ENCODE peak calls at places on chromosomes 4 and X, in eight cellular contexts. R is foreskin fibroblast, D is activated B cell treated with CpG ODN at 0.5 μM for 24 hours, V is neural crest cell, W is astrocyte of the spinal cord, I is stomach, Y is endodermal cell, E is AG09309. S is an unnamed sample.

GRCh38 chr4:63226236-63226635 is 1183.0 kb downstream of the TECRL start:
- DNase-seq in R (no peak), D (no peak), V (no peak), W (no peak), I (no peak), Y (no peak), E (no peak), S (no peak)

GRCh38 chr4:123505457-123506310 is 109.1 kb downstream of the SPRY1 start:
- DNase-seq in R (peak; percentile 63), D (peak; percentile 22), V (peak; percentile 87), W (peak; percentile 76), I (peak; percentile 62), Y (peak; percentile 98), E (no peak), S (peak; percentile 36)

GRCh38 chrX:50988649-50989048 is 78.1 kb downstream of the BMP15 start:
- DNase-seq in R (peak; percentile 24), D (no peak), V (peak; percentile 26), W (peak; percentile 20), I (no peak), Y (peak; percentile 63), E (peak; percentile 2), S (no peak)

GRCh38 chrX:140713174-140713539 is 3.6 kb downstream of the LINC00632 start:
- DNase-seq in R (no peak), D (no peak), V (no peak), W (no peak), I (no peak), Y (no peak), E (no peak), S (no peak)

GRCh38 chrX:148290041-148290440 is 210.4 kb upstream of the AFF2 start:
- DNase-seq in R (no peak), D (no peak), V (no peak), W (no peak), I (no peak), Y (no peak), E (no peak), S (no peak)

GRCh38 chr4:13483142-13484044 is 747 bp downstream of the RAB28 start:
- DNase-seq in R (peak; percentile 81), D (no peak), V (peak; percentile 4), W (peak; percentile 81), I (peak; percentile 39), Y (peak; percentile 87), E (peak; percentile 29), S (peak; percentile 33)

GRCh38 chr4:140609548-140610425 is 41.0 kb upstream of the UCP1 start:
- DNase-seq in R (peak; percentile 66), D (no peak), V (no peak), W (peak; percentile 61), I (no peak), Y (no peak), E (peak; percentile 10), S (no peak)

GRCh38 chr4:165994706-165995105 is 121.7 kb downstream of the TLL1 start:
- DNase-seq in R (peak; percentile 39), D (no peak), V (no peak), W (no peak), I (no peak), Y (no peak), E (no peak), S (no peak)

GRCh38 chrX:77548751-77549150 is 101.6 kb downstream of the FGF16 start:
- DNase-seq in R (no peak), D (no peak), V (no peak), W (no peak), I (no peak), Y (no peak), E (no peak), S (no peak)

GRCh38 chr4:186104114-186104894 is at the start of gene FAM149A:
- DNase-seq in R (no peak), D (peak; percentile 24), V (no peak), W (no peak), I (peak; percentile 89), Y (no peak), E (no peak), S (no peak)

GRCh38 chrX:37677243-37677642 is 8.3 kb upstream of the XK start:
- DNase-seq in R (no peak), D (no peak), V (no peak), W (no peak), I (no peak), Y (no peak), E (no peak), S (no peak)

GRCh38 chrX:96929036-96929435 is 45.3 kb downstream of the RPA4 start:
- DNase-seq in R (no peak), D (no peak), V (no peak), W (no peak), I (no peak), Y (no peak), E (no peak), S (no peak)

DNA sequence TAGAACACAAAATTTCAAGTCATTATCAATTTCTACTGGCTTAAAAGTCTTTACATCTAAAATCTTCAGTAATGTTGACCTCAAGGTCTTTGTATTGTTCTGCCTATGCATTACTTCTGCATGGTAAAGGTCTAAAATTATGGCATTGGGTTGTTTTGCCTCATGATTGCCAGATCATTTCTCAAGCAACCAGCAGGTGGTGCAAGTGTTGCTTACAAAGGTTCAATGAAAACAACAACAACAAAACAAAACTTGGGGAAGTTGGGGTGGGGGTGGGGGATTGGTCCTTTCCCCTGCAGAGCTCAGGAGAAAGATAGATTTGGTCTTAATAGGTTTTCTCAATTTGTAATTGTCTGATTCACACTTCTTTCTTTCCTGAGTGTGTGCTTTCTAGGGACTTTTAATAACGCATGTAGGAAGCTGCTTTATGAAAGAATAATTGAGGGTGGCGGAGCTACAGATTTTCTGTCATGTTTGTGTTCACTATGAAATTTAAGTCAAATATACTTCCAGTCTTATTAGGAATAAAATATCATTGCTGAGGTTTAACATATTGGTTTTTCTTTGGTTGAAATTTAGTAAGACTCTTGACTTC is 145.1 kb downstream of the COL4A5 start:
- DNase-seq in R (peak; percentile 5), D (no peak), V (peak; percentile 30), W (no peak), I (no peak), Y (peak; percentile 79), E (no peak), S (no peak)
- TF ChIP-seq CTCF in R (peak; percentile 8), D (no peak), V (peak; percentile 63), W (peak; percentile 22), I (no peak), Y (peak; percentile 69), E (peak; percentile 34), S (peak; percentile 50)

GRCh38 chr4:26594371-26594770 is 10.5 kb downstream of the TBC1D19 start:
- DNase-seq in R (no peak), D (no peak), V (no peak), W (no peak), I (no peak), Y (no peak), E (no peak), S (no peak)

GRCh38 chr4:26590639-26591038 is 6.8 kb downstream of the TBC1D19 start:
- DNase-seq in R (no peak), D (no peak), V (no peak), W (peak; percentile 63), I (no peak), Y (no peak), E (no peak), S (no peak)

GRCh38 chr4:26594778-26595177 is 10.9 kb downstream of the TBC1D19 start:
- DNase-seq in R (no peak), D (no peak), V (no peak), W (no peak), I (no peak), Y (no peak), E (no peak), S (no peak)

GRCh38 chr4:26584725-26585124 is 841 bp downstream of the TBC1D19 start:
- DNase-seq in R (no peak), D (no peak), V (no peak), W (no peak), I (no peak), Y (no peak), E (no peak), S (no peak)

DNA sequence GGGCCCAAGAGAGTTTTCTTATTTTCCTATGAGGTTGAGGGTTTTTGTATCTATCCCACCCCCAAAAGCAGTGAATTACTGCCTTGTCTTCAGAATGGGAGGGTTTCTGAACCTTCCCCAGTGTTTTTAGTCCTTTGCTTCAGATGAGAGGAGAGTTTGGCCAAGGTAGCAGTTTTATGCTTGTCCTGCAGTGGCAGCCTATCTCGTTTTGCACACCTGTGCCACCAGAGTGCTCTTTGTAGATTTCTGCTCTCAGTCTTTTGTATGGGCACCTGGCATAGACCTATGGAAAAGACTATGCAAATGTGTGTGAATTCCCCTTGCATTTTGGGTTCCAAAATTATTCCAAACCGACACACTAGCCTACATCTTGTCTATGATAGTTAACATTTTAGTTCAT is 5.8 kb downstream of the TBC1D19 start:
- DNase-seq in R (no peak), D (no peak), V (no peak), W (no peak), I (no peak), Y (peak; percentile 44), E (no peak), S (no peak)
- TF ChIP-seq CTCF in R (no peak), D (no peak), V (no peak), W (no peak), I (no peak), Y (peak; percentile 41), E (no peak), S (no peak)

GRCh38 chr4:78707268-78707667 is 68.9 kb upstream of the BMP2K start:
- DNase-seq in R (no peak), D (no peak), V (no peak), W (no peak), I (no peak), Y (no peak), E (no peak), S (no peak)
- TF ChIP-seq CTCF in R (no peak), D (no peak), V (no peak), W (no peak), I (no peak), Y (no peak), E (no peak), S (no peak)

GRCh38 chrX:145923376-145923775 is 105.7 kb downstream of the SLITRK2 start:
- DNase-seq in R (no peak), D (no peak), V (no peak), W (no peak), I (no peak), Y (peak; percentile 77), E (no peak), S (no peak)
- TF ChIP-seq CTCF in R (no peak), D (no peak), V (no peak), W (no peak), I (no peak), Y (peak; percentile 49), E (no peak), S (no peak)

DNA sequence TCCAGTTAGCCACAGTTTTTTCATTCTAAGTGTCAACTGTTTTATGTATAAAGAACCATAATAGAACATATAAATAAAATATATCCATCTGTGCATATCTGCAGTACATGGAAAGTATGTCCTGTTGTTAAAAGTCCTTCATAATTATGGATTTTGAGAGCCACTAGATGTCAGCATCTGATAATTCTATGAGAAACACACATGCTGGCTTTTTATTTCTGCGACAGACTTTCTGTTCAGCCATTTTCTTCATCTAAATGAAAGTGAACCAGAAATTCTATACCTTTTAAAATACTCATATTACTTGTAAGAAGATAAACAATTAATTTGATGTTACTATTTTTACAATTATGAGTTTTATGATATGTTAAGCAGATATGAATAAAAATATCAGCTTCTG is 251.4 kb downstream of the GPM6A start:
- DNase-seq in R (peak; percentile 4), D (no peak), V (no peak), W (peak; percentile 65), I (no peak), Y (no peak), E (peak; percentile 11), S (peak; percentile 20)
- TF ChIP-seq CTCF in R (no peak), D (no peak), V (peak; percentile 66), W (peak; percentile 36), I (no peak), Y (peak; percentile 45), E (peak; percentile 26), S (peak; percentile 46)